ENCODE peak calls at places on chromosomes 13 and 19, in nine cellular contexts. One of them, this sample, is unnamed.

GRCh38 chr13:27595055-27595811 is 25.1 kb downstream of the LNX2 start:
- DNase-seq in pancreas: no peak
- DNase-seq in astrocyte: no peak
- DNase-seq in brain microvascular endothelial cell: no peak
- DNase-seq in psoas muscle: no peak
- DNase-seq in thyroid gland: no peak
- DNase-seq in neuronal stem cell: no peak
- DNase-seq in A673: no peak
- DNase-seq in substantia nigra: no peak
- DNase-seq in this sample: no peak

GRCh38 chr19:5394907-5395505 is 54.4 kb upstream of the PTPRS start:
- DNase-seq in astrocyte: no peak
- DNase-seq in psoas muscle: no peak
- DNase-seq in A673: no peak
- DNase-seq in pancreas: no peak
- DNase-seq in brain microvascular endothelial cell: no peak
- DNase-seq in neuronal stem cell: peak; percentile 90
- DNase-seq in substantia nigra: no peak
- DNase-seq in thyroid gland: no peak
- DNase-seq in this sample: no peak

GRCh38 chr19:9878511-9879196 is 43.5 kb downstream of the PIN1 start:
- DNase-seq in pancreas: no peak
- DNase-seq in brain microvascular endothelial cell: peak; percentile 49
- DNase-seq in astrocyte: no peak
- DNase-seq in thyroid gland: no peak
- DNase-seq in neuronal stem cell: no peak
- DNase-seq in A673: no peak
- DNase-seq in substantia nigra: no peak
- DNase-seq in psoas muscle: no peak
- DNase-seq in this sample: no peak

GRCh38 chr13:109784590-109785140 is 1.7 kb downstream of the IRS2 start:
- DNase-seq in neuronal stem cell: peak; percentile 85
- DNase-seq in psoas muscle: peak; percentile 89
- DNase-seq in brain microvascular endothelial cell: peak; percentile 42
- DNase-seq in thyroid gland: peak; percentile 82
- DNase-seq in astrocyte: peak; percentile 40
- DNase-seq in substantia nigra: peak; percentile 43
- DNase-seq in A673: peak; percentile 91
- DNase-seq in pancreas: peak; percentile 59
- DNase-seq in this sample: peak; percentile 30

GRCh38 chr13:25692156-25692555 is 320.4 kb downstream of the ATP8A2 start:
- DNase-seq in pancreas: no peak
- DNase-seq in astrocyte: no peak
- DNase-seq in neuronal stem cell: peak; percentile 11
- DNase-seq in substantia nigra: no peak
- DNase-seq in thyroid gland: no peak
- DNase-seq in A673: no peak
- DNase-seq in brain microvascular endothelial cell: no peak
- DNase-seq in psoas muscle: no peak
- DNase-seq in this sample: no peak

GRCh38 chr13:41418027-41418426 is 39.3 kb upstream of the RGCC start:
- DNase-seq in substantia nigra: no peak
- DNase-seq in neuronal stem cell: no peak
- DNase-seq in A673: no peak
- DNase-seq in psoas muscle: no peak
- DNase-seq in thyroid gland: no peak
- DNase-seq in astrocyte: peak; percentile 87
- DNase-seq in brain microvascular endothelial cell: peak; percentile 82
- DNase-seq in pancreas: no peak
- DNase-seq in this sample: no peak

GRCh38 chr13:28442872-28443271 is 52.1 kb downstream of the FLT1 start:
- DNase-seq in A673: no peak
- DNase-seq in astrocyte: no peak
- DNase-seq in psoas muscle: no peak
- DNase-seq in pancreas: no peak
- DNase-seq in brain microvascular endothelial cell: no peak
- DNase-seq in substantia nigra: no peak
- DNase-seq in thyroid gland: no peak
- DNase-seq in neuronal stem cell: no peak
- DNase-seq in this sample: no peak

GRCh38 chr19:43595999-43596841 is at the start of the genes IRGQ and ZNF576:
- DNase-seq in A673: peak; percentile 99
- DNase-seq in brain microvascular endothelial cell: peak; percentile 99
- DNase-seq in substantia nigra: peak; percentile 100
- DNase-seq in psoas muscle: peak; percentile 100
- DNase-seq in astrocyte: peak; percentile 92
- DNase-seq in pancreas: peak; percentile 99
- DNase-seq in neuronal stem cell: peak; percentile 100
- DNase-seq in thyroid gland: peak; percentile 100
- DNase-seq in this sample: peak; percentile 100

DNA sequence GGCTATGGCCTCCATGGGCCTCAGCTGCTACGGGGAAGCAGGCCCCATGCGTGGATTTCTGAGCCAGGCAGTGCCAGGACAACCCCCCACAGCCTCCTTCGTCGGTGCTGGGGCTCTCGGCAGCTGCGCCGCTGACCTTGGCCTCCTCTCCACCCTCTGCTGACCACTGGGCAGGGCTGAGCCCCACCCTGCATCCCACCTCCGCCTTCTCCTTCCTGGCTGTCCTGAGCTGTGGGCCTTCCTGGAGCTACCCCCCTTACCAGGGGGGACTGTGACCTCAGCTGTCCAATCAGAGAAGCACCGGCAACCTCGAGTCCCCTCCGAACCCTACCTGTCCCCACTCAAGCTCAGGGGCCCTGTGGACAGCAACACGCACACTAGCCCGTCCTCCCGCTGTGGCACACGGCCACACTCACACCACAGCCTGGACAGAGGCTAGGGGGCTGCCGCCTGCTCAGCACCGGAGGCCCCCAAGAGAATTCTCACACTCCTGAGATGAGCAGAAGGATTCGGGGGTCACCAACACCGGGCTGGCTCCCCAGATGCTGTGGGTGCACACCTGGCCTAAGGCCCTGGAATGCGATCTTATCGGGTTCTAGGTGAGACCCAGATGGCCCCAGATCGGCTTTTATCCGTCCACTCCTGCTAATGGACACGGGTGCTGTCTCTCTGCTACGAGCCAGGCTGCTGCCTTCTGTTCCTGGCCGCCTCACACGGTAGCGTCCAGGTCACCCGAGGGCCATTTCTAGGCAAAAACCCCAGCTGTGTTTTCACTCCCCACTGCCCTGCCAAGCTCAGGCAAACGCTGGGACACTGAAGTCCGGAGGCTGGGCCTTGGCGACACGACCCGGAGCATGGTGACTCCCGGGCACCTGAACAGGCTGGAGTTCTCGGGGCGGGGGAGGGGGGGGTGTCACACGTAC is 32.5 kb upstream of the CACTIN start:
- DNase-seq in substantia nigra: no peak
- DNase-seq in astrocyte: no peak
- DNase-seq in A673: no peak
- DNase-seq in neuronal stem cell: no peak
- DNase-seq in thyroid gland: no peak
- DNase-seq in psoas muscle: no peak
- DNase-seq in pancreas: no peak
- DNase-seq in brain microvascular endothelial cell: no peak
- DNase-seq in this sample: no peak
- H3K27ac ChIP-seq in substantia nigra: no peak overlapping the region
- H3K27ac ChIP-seq in astrocyte: no peak overlapping the region
- H3K27ac ChIP-seq in A673: no peak overlapping the region
- H3K27ac ChIP-seq in neuronal stem cell: no peak overlapping the region
- H3K27ac ChIP-seq in thyroid gland: no peak overlapping the region
- H3K27ac ChIP-seq in psoas muscle: no peak overlapping the region
- H3K27ac ChIP-seq in pancreas: no peak overlapping the region
- H3K27ac ChIP-seq in brain microvascular endothelial cell: no peak overlapping the region
- H3K27ac ChIP-seq in this sample: no peak overlapping the region

DNA sequence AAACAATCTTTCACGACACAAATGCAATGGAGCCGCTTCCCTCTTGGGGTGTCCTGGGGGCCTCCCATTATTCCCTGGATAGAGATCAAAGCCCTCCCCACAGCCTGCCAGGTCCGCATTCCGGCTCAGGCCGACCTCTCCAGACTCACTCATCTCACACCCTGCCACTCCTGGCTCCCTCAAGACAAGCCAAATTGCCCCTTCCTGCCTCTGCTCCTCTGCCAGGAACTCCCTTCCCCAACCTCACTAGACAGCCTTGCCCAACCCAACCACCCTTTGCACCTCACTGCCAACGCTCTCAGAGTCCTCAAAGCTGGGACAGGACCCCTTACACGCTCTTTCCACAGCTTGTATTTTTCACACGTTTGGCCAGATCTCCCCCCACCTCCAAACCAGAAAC is 1.5 kb downstream of the ABHD17A start:
- DNase-seq in brain microvascular endothelial cell: no peak
- DNase-seq in thyroid gland: no peak
- DNase-seq in astrocyte: no peak
- DNase-seq in substantia nigra: no peak
- DNase-seq in A673: no peak
- DNase-seq in neuronal stem cell: no peak
- DNase-seq in psoas muscle: no peak
- DNase-seq in pancreas: no peak
- DNase-seq in this sample: no peak
- H3K27ac ChIP-seq in brain microvascular endothelial cell: no peak overlapping the region
- H3K27ac ChIP-seq in thyroid gland: peak overlapping the region; percentile 82
- H3K27ac ChIP-seq in astrocyte: no peak overlapping the region
- H3K27ac ChIP-seq in substantia nigra: peak overlapping the region; percentile 98
- H3K27ac ChIP-seq in A673: peak overlapping the region; percentile 18
- H3K27ac ChIP-seq in neuronal stem cell: no peak overlapping the region
- H3K27ac ChIP-seq in psoas muscle: peak overlapping the region; percentile 84
- H3K27ac ChIP-seq in pancreas: no peak overlapping the region
- H3K27ac ChIP-seq in this sample: peak overlapping the region; percentile 71

DNA sequence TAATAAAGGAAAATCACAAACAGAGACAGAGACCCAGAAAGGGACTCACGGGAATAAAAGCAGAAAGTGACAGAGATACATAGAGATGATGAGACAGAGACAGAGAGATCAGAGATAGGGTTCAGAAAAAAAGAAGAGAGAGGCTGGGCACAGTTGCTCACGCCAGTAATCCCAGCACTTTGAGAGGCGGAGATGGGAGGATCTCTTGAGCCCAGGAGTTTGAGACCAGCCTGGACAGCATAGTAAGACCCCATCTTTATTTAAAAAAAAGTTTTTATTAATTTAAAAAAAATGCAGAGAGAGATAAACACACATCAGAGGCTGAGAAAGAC is 19.4 kb upstream of the FOSB start:
- DNase-seq in brain microvascular endothelial cell: no peak
- DNase-seq in psoas muscle: no peak
- DNase-seq in A673: no peak
- DNase-seq in neuronal stem cell: no peak
- DNase-seq in pancreas: no peak
- DNase-seq in substantia nigra: no peak
- DNase-seq in thyroid gland: no peak
- DNase-seq in astrocyte: no peak
- DNase-seq in this sample: no peak
- H3K27ac ChIP-seq in brain microvascular endothelial cell: no peak overlapping the region
- H3K27ac ChIP-seq in psoas muscle: no peak overlapping the region
- H3K27ac ChIP-seq in A673: no peak overlapping the region
- H3K27ac ChIP-seq in neuronal stem cell: no peak overlapping the region
- H3K27ac ChIP-seq in pancreas: no peak overlapping the region
- H3K27ac ChIP-seq in substantia nigra: no peak overlapping the region
- H3K27ac ChIP-seq in thyroid gland: peak overlapping the region; percentile 8
- H3K27ac ChIP-seq in astrocyte: no peak overlapping the region
- H3K27ac ChIP-seq in this sample: peak overlapping the region; percentile 52

GRCh38 chr13:66048888-66049287 is 1181.2 kb downstream of the PCDH9 start:
- DNase-seq in neuronal stem cell: no peak
- DNase-seq in psoas muscle: no peak
- DNase-seq in astrocyte: no peak
- DNase-seq in pancreas: no peak
- DNase-seq in A673: no peak
- DNase-seq in substantia nigra: no peak
- DNase-seq in thyroid gland: no peak
- DNase-seq in brain microvascular endothelial cell: no peak
- DNase-seq in this sample: no peak
- H3K27ac ChIP-seq in neuronal stem cell: no peak overlapping the region
- H3K27ac ChIP-seq in psoas muscle: no peak overlapping the region
- H3K27ac ChIP-seq in astrocyte: no peak overlapping the region
- H3K27ac ChIP-seq in pancreas: no peak overlapping the region
- H3K27ac ChIP-seq in A673: no peak overlapping the region
- H3K27ac ChIP-seq in substantia nigra: no peak overlapping the region
- H3K27ac ChIP-seq in thyroid gland: no peak overlapping the region
- H3K27ac ChIP-seq in brain microvascular endothelial cell: no peak overlapping the region
- H3K27ac ChIP-seq in this sample: no peak overlapping the region

DNA sequence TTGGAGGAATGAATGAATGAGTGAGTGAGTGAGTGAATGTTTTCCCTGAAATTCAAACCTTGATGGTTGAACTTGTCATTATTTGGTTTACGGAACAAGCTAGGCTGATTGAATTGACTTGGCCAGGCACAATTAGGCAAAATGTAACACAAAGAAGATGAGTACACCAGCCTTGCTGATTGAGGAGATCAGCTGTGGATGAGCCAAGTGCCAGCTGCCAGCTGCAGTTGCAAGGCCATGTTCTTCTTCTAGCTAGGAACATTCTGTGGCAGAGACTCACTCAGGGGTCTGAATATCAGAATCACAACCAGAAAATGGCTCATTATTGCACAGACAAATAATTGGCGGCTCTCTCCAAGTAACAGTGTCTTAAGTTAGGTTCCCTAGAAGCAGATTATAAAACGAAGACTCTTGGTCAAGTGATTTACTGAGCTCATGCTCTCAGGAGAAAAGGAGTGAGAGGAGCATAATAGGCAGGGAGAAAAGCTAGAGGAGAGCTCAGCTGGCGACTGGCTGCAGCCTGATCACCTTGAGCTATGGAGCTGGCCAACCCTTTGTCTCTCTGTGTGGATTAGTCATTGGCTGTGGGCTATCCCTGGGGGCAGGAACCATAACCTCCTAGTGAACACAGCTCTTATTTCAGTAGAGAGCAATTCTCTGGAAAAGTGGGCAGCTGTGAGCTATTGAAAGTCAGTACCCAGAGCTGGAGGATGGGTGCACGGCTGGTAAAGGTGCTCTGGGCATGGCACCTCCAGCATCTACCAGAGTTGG is 225.3 kb upstream of the SERP2 start:
- DNase-seq in psoas muscle: no peak
- DNase-seq in A673: no peak
- DNase-seq in pancreas: no peak
- DNase-seq in brain microvascular endothelial cell: no peak
- DNase-seq in astrocyte: no peak
- DNase-seq in substantia nigra: no peak
- DNase-seq in thyroid gland: no peak
- DNase-seq in neuronal stem cell: no peak
- DNase-seq in this sample: no peak
- H3K27ac ChIP-seq in psoas muscle: peak overlapping the region; percentile 25
- H3K27ac ChIP-seq in A673: no peak overlapping the region
- H3K27ac ChIP-seq in pancreas: no peak overlapping the region
- H3K27ac ChIP-seq in brain microvascular endothelial cell: no peak overlapping the region
- H3K27ac ChIP-seq in astrocyte: no peak overlapping the region
- H3K27ac ChIP-seq in substantia nigra: peak overlapping the region; percentile 66
- H3K27ac ChIP-seq in thyroid gland: no peak overlapping the region
- H3K27ac ChIP-seq in neuronal stem cell: no peak overlapping the region
- H3K27ac ChIP-seq in this sample: peak overlapping the region; percentile 60

This sample was measured in caudate nucleus.